ENCODE peak calls at places on chromosome 16, in six cellular contexts. One of them, this sample, is unnamed.
A peak's percentile ranks its signal among the peaks of the same experiment; 100 is the strongest.

GRCh38 chr16:2985893-2986355 is 5.7 kb upstream of the PKMYT1 start:
- DNase-seq in sigmoid colon: no peak
- DNase-seq in AG04450: no peak
- DNase-seq in colonic mucosa: no peak
- DNase-seq in hepatocyte: no peak
- DNase-seq in HFF-Myc: no peak
- DNase-seq in this sample: no peak

GRCh38 chr16:59878479-59878878 is 1144.4 kb upstream of the GOT2 start:
- DNase-seq in hepatocyte: peak; percentile 15
- DNase-seq in AG04450: no peak
- DNase-seq in sigmoid colon: no peak
- DNase-seq in colonic mucosa: no peak
- DNase-seq in HFF-Myc: peak; percentile 77
- DNase-seq in this sample: peak; percentile 79

GRCh38 chr16:12480916-12481315 is 322.8 kb downstream of the CPPED1 start:
- DNase-seq in sigmoid colon: no peak
- DNase-seq in hepatocyte: no peak
- DNase-seq in AG04450: no peak
- DNase-seq in colonic mucosa: no peak
- DNase-seq in HFF-Myc: no peak
- DNase-seq in this sample: no peak

GRCh38 chr16:67544844-67545664 is 16.4 kb downstream of the RIPOR1 start:
- DNase-seq in AG04450: no peak
- DNase-seq in sigmoid colon: no peak
- DNase-seq in HFF-Myc: no peak
- DNase-seq in hepatocyte: no peak
- DNase-seq in colonic mucosa: no peak
- DNase-seq in this sample: no peak

GRCh38 chr16:23069844-23070243 is 79.4 kb downstream of the USP31 start:
- DNase-seq in colonic mucosa: no peak
- DNase-seq in AG04450: no peak
- DNase-seq in HFF-Myc: no peak
- DNase-seq in hepatocyte: no peak
- DNase-seq in sigmoid colon: no peak
- DNase-seq in this sample: no peak

GRCh38 chr16:56606071-56606687 is 2.2 kb upstream of the MT2A start:
- DNase-seq in HFF-Myc: no peak
- DNase-seq in AG04450: no peak
- DNase-seq in sigmoid colon: peak; percentile 85
- DNase-seq in hepatocyte: peak; percentile 53
- DNase-seq in colonic mucosa: peak; percentile 41
- DNase-seq in this sample: no peak

GRCh38 chr16:383326-384020 is 1.7 kb upstream of the PGAP6 start:
- DNase-seq in AG04450: no peak
- DNase-seq in sigmoid colon: no peak
- DNase-seq in HFF-Myc: no peak
- DNase-seq in colonic mucosa: peak; percentile 82
- DNase-seq in hepatocyte: peak; percentile 82
- DNase-seq in this sample: no peak

GRCh38 chr16:17277981-17278381 is 192.8 kb downstream of the XYLT1 start:
- DNase-seq in hepatocyte: peak; percentile 61
- DNase-seq in sigmoid colon: no peak
- DNase-seq in AG04450: no peak
- DNase-seq in colonic mucosa: peak; percentile 76
- DNase-seq in HFF-Myc: no peak
- DNase-seq in this sample: no peak

GRCh38 chr16:79776243-79776884 is 175.8 kb upstream of the MAF start:
- DNase-seq in HFF-Myc: peak; percentile 1
- DNase-seq in hepatocyte: peak; percentile 35
- DNase-seq in AG04450: no peak
- DNase-seq in colonic mucosa: peak; percentile 40
- DNase-seq in sigmoid colon: peak; percentile 84
- DNase-seq in this sample: peak; percentile 60

GRCh38 chr16:69311533-69312388 is 611 bp downstream of the VPS4A start:
- DNase-seq in AG04450: no peak
- DNase-seq in hepatocyte: peak; percentile 63
- DNase-seq in HFF-Myc: no peak
- DNase-seq in colonic mucosa: peak; percentile 53
- DNase-seq in sigmoid colon: peak; percentile 72
- DNase-seq in this sample: peak; percentile 27

GRCh38 chr16:66927918-66928649 is 2.7 kb upstream of the RRAD start:
- DNase-seq in colonic mucosa: no peak
- DNase-seq in AG04450: no peak
- DNase-seq in HFF-Myc: no peak
- DNase-seq in sigmoid colon: no peak
- DNase-seq in hepatocyte: no peak
- DNase-seq in this sample: no peak

GRCh38 chr16:71311553-71312158 is 22.5 kb upstream of the CMTR2 start:
- DNase-seq in hepatocyte: peak; percentile 64
- DNase-seq in colonic mucosa: no peak
- DNase-seq in sigmoid colon: no peak
- DNase-seq in HFF-Myc: no peak
- DNase-seq in AG04450: no peak
- DNase-seq in this sample: peak; percentile 1

GRCh38 chr16:2708290-2708639 is 11.8 kb downstream of the PRSS27 start:
- DNase-seq in hepatocyte: no peak
- DNase-seq in HFF-Myc: no peak
- DNase-seq in sigmoid colon: no peak
- DNase-seq in AG04450: no peak
- DNase-seq in colonic mucosa: no peak
- DNase-seq in this sample: no peak

GRCh38 chr16:55760665-55761035 is 72.2 kb downstream of the CES1 start:
- DNase-seq in AG04450: no peak
- DNase-seq in HFF-Myc: no peak
- DNase-seq in sigmoid colon: no peak
- DNase-seq in hepatocyte: no peak
- DNase-seq in colonic mucosa: no peak
- DNase-seq in this sample: no peak

GRCh38 chr16:27999687-28000086 is 63.8 kb downstream of the GSG1L start:
- DNase-seq in sigmoid colon: no peak
- DNase-seq in colonic mucosa: no peak
- DNase-seq in AG04450: no peak
- DNase-seq in hepatocyte: no peak
- DNase-seq in HFF-Myc: peak; percentile 5
- DNase-seq in this sample: no peak

GRCh38 chr16:90031931-90032663 is 12.8 kb upstream of the DBNDD1 start:
- DNase-seq in colonic mucosa: no peak
- DNase-seq in HFF-Myc: no peak
- DNase-seq in hepatocyte: no peak
- DNase-seq in AG04450: no peak
- DNase-seq in sigmoid colon: no peak
- DNase-seq in this sample: peak; percentile 45
- H3K4me3 ChIP-seq in colonic mucosa: no peak overlapping the region
- H3K4me3 ChIP-seq in HFF-Myc: no peak overlapping the region
- H3K4me3 ChIP-seq in hepatocyte: no peak overlapping the region
- H3K4me3 ChIP-seq in AG04450: no peak overlapping the region
- H3K4me3 ChIP-seq in sigmoid colon: no peak overlapping the region
- H3K4me3 ChIP-seq in this sample: no peak overlapping the region

GRCh38 chr16:49644143-49644460 is 211.8 kb downstream of the ZNF423 start:
- DNase-seq in sigmoid colon: no peak
- DNase-seq in colonic mucosa: no peak
- DNase-seq in hepatocyte: no peak
- DNase-seq in AG04450: no peak
- DNase-seq in HFF-Myc: no peak
- DNase-seq in this sample: peak; percentile 59
- TF ChIP-seq CTCF in sigmoid colon: no peak
- TF ChIP-seq CTCF in colonic mucosa: no peak
- TF ChIP-seq CTCF in hepatocyte: peak; percentile 21
- TF ChIP-seq CTCF in AG04450: peak; percentile 35
- TF ChIP-seq CTCF in HFF-Myc: peak; percentile 42
- TF ChIP-seq CTCF in this sample: peak; percentile 51

GRCh38 chr16:57987441-57988177 is 12.9 kb downstream of the ZNF319 start:
- DNase-seq in AG04450: no peak
- DNase-seq in HFF-Myc: no peak
- DNase-seq in colonic mucosa: no peak
- DNase-seq in sigmoid colon: no peak
- DNase-seq in hepatocyte: no peak
- DNase-seq in this sample: no peak

GRCh38 chr16:57985204-57986121 is 14.5 kb upstream of the CNGB1 start:
- DNase-seq in HFF-Myc: no peak
- DNase-seq in sigmoid colon: peak; percentile 70
- DNase-seq in hepatocyte: peak; percentile 47
- DNase-seq in AG04450: no peak
- DNase-seq in colonic mucosa: no peak
- DNase-seq in this sample: no peak

GRCh38 chr16:57984443-57985203 is 13.7 kb upstream of the CNGB1 start:
- DNase-seq in colonic mucosa: peak; percentile 81
- DNase-seq in AG04450: peak; percentile 59
- DNase-seq in hepatocyte: peak; percentile 94
- DNase-seq in sigmoid colon: peak; percentile 93
- DNase-seq in HFF-Myc: peak; percentile 38
- DNase-seq in this sample: peak; percentile 75

GRCh38 chr16:57988929-57989328 is 11.5 kb downstream of the ZNF319 start:
- DNase-seq in AG04450: no peak
- DNase-seq in sigmoid colon: peak; percentile 65
- DNase-seq in hepatocyte: no peak
- DNase-seq in colonic mucosa: no peak
- DNase-seq in HFF-Myc: no peak
- DNase-seq in this sample: no peak

DNA sequence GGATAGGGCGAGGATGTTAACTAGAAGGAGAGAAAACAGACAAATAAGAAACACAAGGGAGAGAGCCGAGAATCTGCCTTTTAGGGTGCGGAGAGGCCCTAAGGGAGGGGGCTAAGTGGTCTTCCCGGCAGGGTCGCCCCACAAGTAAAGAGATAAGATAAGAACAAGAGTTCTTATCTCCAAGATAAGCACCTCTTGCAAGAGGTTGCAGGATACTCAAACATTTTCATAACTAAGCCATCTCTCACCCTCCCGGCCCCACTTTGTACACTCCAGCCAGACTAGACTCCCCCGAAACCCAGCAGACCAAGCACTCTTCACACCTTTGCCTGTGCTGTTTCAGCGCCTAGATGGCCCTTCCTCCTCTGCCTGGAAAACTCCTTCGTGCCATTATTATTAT is 14.3 kb downstream of the ZNF319 start:
- DNase-seq in HFF-Myc: no peak
- DNase-seq in sigmoid colon: peak; percentile 36
- DNase-seq in hepatocyte: no peak
- DNase-seq in colonic mucosa: no peak
- DNase-seq in AG04450: no peak
- DNase-seq in this sample: no peak
- H3K4me3 ChIP-seq in HFF-Myc: no peak overlapping the region
- H3K4me3 ChIP-seq in sigmoid colon: no peak overlapping the region
- H3K4me3 ChIP-seq in hepatocyte: no peak overlapping the region
- H3K4me3 ChIP-seq in colonic mucosa: no peak overlapping the region
- H3K4me3 ChIP-seq in AG04450: no peak overlapping the region
- H3K4me3 ChIP-seq in this sample: no peak overlapping the region

DNA sequence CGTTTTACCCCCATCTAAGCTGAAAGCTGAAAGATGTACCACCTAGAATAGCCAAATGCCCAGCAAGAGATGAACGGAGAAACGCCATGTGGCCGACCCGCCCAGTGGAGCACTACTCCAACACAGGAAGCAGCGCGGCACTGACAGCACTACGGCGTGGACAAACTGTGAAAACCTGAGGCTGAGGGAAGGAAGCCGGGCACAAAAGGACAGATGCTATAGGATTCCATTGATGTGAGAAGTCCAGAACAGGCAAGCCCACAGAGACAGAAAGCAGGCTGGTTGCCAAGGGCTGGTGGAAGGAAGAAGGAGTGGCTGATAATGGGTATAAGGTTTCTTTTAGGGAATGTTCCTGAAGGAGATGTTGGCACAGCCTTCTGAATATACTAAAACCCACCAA is 29.4 kb upstream of the SLC38A8 start:
- DNase-seq in hepatocyte: no peak
- DNase-seq in sigmoid colon: no peak
- DNase-seq in HFF-Myc: no peak
- DNase-seq in AG04450: peak; percentile 11
- DNase-seq in colonic mucosa: no peak
- DNase-seq in this sample: peak; percentile 52
- TF ChIP-seq CTCF in hepatocyte: no peak
- TF ChIP-seq CTCF in sigmoid colon: no peak
- TF ChIP-seq CTCF in HFF-Myc: no peak
- TF ChIP-seq CTCF in AG04450: no peak
- TF ChIP-seq CTCF in colonic mucosa: no peak
- TF ChIP-seq CTCF in this sample: no peak

GRCh38 chr16:21643787-21644186 is 8.6 kb downstream of the IGSF6 start:
- DNase-seq in colonic mucosa: no peak
- DNase-seq in sigmoid colon: no peak
- DNase-seq in hepatocyte: no peak
- DNase-seq in HFF-Myc: no peak
- DNase-seq in AG04450: no peak
- DNase-seq in this sample: no peak
- H3K4me3 ChIP-seq in colonic mucosa: no peak overlapping the region
- H3K4me3 ChIP-seq in sigmoid colon: no peak overlapping the region
- H3K4me3 ChIP-seq in hepatocyte: no peak overlapping the region
- H3K4me3 ChIP-seq in HFF-Myc: no peak overlapping the region
- H3K4me3 ChIP-seq in AG04450: no peak overlapping the region
- H3K4me3 ChIP-seq in this sample: no peak overlapping the region

GRCh38 chr16:84593825-84594724 is 23.8 kb downstream of the COTL1 start:
- DNase-seq in AG04450: no peak
- DNase-seq in colonic mucosa: peak; percentile 88
- DNase-seq in HFF-Myc: no peak
- DNase-seq in hepatocyte: no peak
- DNase-seq in sigmoid colon: no peak
- DNase-seq in this sample: peak; percentile 15

GRCh38 chr16:84594725-84595038 is 23.2 kb downstream of the COTL1 start:
- DNase-seq in sigmoid colon: no peak
- DNase-seq in colonic mucosa: no peak
- DNase-seq in AG04450: no peak
- DNase-seq in hepatocyte: no peak
- DNase-seq in HFF-Myc: no peak
- DNase-seq in this sample: no peak

GRCh38 chr16:84595052-84595481 is 22.8 kb downstream of the COTL1 start:
- DNase-seq in hepatocyte: no peak
- DNase-seq in sigmoid colon: no peak
- DNase-seq in AG04450: no peak
- DNase-seq in colonic mucosa: peak; percentile 63
- DNase-seq in HFF-Myc: no peak
- DNase-seq in this sample: no peak

GRCh38 chr16:84589975-84590719 is 27.7 kb downstream of the COTL1 start:
- DNase-seq in colonic mucosa: no peak
- DNase-seq in hepatocyte: no peak
- DNase-seq in AG04450: no peak
- DNase-seq in sigmoid colon: no peak
- DNase-seq in HFF-Myc: no peak
- DNase-seq in this sample: no peak

GRCh38 chr16:84592718-84593117 is 25.2 kb downstream of the COTL1 start:
- DNase-seq in hepatocyte: no peak
- DNase-seq in sigmoid colon: no peak
- DNase-seq in AG04450: no peak
- DNase-seq in colonic mucosa: no peak
- DNase-seq in HFF-Myc: no peak
- DNase-seq in this sample: no peak
- TF ChIP-seq CTCF in hepatocyte: no peak
- TF ChIP-seq CTCF in sigmoid colon: no peak
- TF ChIP-seq CTCF in AG04450: no peak
- TF ChIP-seq CTCF in colonic mucosa: no peak
- TF ChIP-seq CTCF in HFF-Myc: no peak
- TF ChIP-seq CTCF in this sample: no peak